ENCODE peak calls at places on chromosomes 3 and 15, in four cellular contexts. B, Z, R and V are unnamed samples.

GRCh38 chr3:30043156-30043555 is 563.2 kb upstream of the TGFBR2 start:
- DNase-seq in B (no peak), Z (no peak), R (no peak), V (no peak)

GRCh38 chr3:71476950-71477349 is 106.6 kb downstream of the FOXP1 start:
- DNase-seq in B (no peak), Z (no peak), R (no peak), V (no peak)

GRCh38 chr3:184211718-184212117 is 17.7 kb upstream of the VWA5B2 start:
- DNase-seq in B (no peak), Z (no peak), R (no peak), V (no peak)

GRCh38 chr3:131387796-131388195 is 6.2 kb downstream of the NUDT16 start:
- DNase-seq in B (no peak), Z (no peak), R (no peak), V (no peak)

GRCh38 chr15:90336705-90337141 is 15.4 kb upstream of the ZNF774 start:
- DNase-seq in B (no peak), Z (no peak), R (no peak), V (no peak)

GRCh38 chr15:33720952-33721351 is 247.3 kb upstream of the CHRM5 start:
- DNase-seq in B (no peak), Z (no peak), R (no peak), V (no peak)

GRCh38 chr3:45435961-45436360 is 47.6 kb downstream of the LARS2 start:
- DNase-seq in B (no peak), Z (no peak), R (no peak), V (no peak)

GRCh38 chr3:71072288-71072687 is 511.2 kb downstream of the FOXP1 start:
- DNase-seq in B (no peak), Z (no peak), R (no peak), V (no peak)

GRCh38 chr3:169429328-169429727 is 234.2 kb downstream of the MECOM start:
- DNase-seq in B (no peak), Z (no peak), R (no peak), V (no peak)

GRCh38 chr15:39299506-39300267 is 281.2 kb upstream of the THBS1 start:
- DNase-seq in B (no peak), Z (no peak), R (no peak), V (no peak)

GRCh38 chr3:49721861-49722781 is 1.6 kb downstream of the GMPPB start:
- DNase-seq in B (no peak), Z (peak; percentile 22), R (no peak), V (no peak)

GRCh38 chr15:89928421-89928820 is 15.7 kb upstream of the ARPIN start:
- DNase-seq in B (no peak), Z (no peak), R (no peak), V (no peak)

GRCh38 chr3:134298281-134298680 is 47.6 kb upstream of the RYK start:
- DNase-seq in B (no peak), Z (no peak), R (no peak), V (no peak)

GRCh38 chr3:150603888-150604319 is 783 bp downstream of the SELENOT start:
- DNase-seq in B (no peak), Z (no peak), R (no peak), V (no peak)

GRCh38 chr15:89164712-89165211 is 56.6 kb downstream of the RLBP1 start:
- DNase-seq in B (no peak), Z (peak; percentile 43), R (no peak), V (no peak)

GRCh38 chr15:81398910-81399551 is 25.0 kb upstream of the TMC3 start:
- DNase-seq in B (no peak), Z (no peak), R (no peak), V (no peak)

GRCh38 chr3:150078983-150079739 is 108.5 kb upstream of the PFN2 start:
- DNase-seq in B (no peak), Z (peak; percentile 56), R (no peak), V (no peak)

GRCh38 chr3:138479355-138479964 is 45.0 kb downstream of the ESYT3 start:
- DNase-seq in B (no peak), Z (no peak), R (no peak), V (no peak)

GRCh38 chr3:170642882-170643601 is 57.2 kb upstream of the SLC7A14 start:
- DNase-seq in B (peak; percentile 53), Z (no peak), R (peak; percentile 20), V (no peak)

GRCh38 chr15:38002883-38003477 is 68.5 kb downstream of the TMCO5A start:
- DNase-seq in B (peak; percentile 44), Z (no peak), R (peak; percentile 31), V (peak; percentile 51)

GRCh38 chr15:40342421-40343313 is 1.9 kb upstream of the CCDC9B start:
- DNase-seq in B (no peak), Z (no peak), R (no peak), V (peak; percentile 86)

GRCh38 chr3:128281461-128282367 is 128.4 kb downstream of the EEFSEC start:
- DNase-seq in B (no peak), Z (peak; percentile 70), R (no peak), V (no peak)

GRCh38 chr3:14812196-14812785 is 6.5 kb upstream of the FGD5 start:
- DNase-seq in B (no peak), Z (no peak), R (no peak), V (no peak)

GRCh38 chr3:183560607-183561006 is 5.1 kb upstream of the KLHL6 start:
- DNase-seq in B (no peak), Z (no peak), R (no peak), V (no peak)

GRCh38 chr3:29889230-29889629 is 608.4 kb downstream of the RBMS3 start:
- DNase-seq in B (no peak), Z (no peak), R (no peak), V (no peak)

GRCh38 chr3:7927864-7928263 is 573.8 kb upstream of the LMCD1 start:
- DNase-seq in B (no peak), Z (no peak), R (no peak), V (no peak)

GRCh38 chr3:174540081-174540480 is 319.1 kb upstream of the NAALADL2 start:
- DNase-seq in B (no peak), Z (no peak), R (no peak), V (no peak)

GRCh38 chr3:179608931-179609720 is 4.5 kb downstream of the NDUFB5 start:
- DNase-seq in B (no peak), Z (no peak), R (no peak), V (no peak)

GRCh38 chr3:107431298-107432012 is 54.2 kb downstream of the CCDC54 start:
- DNase-seq in B (peak; percentile 75), Z (peak; percentile 70), R (peak; percentile 77), V (peak; percentile 86)

GRCh38 chr3:188326111-188326510 is 172.2 kb downstream of the LPP start:
- DNase-seq in B (no peak), Z (no peak), R (no peak), V (no peak)

GRCh38 chr3:31248619-31248992 is 284.1 kb upstream of the STT3B start:
- DNase-seq in B (no peak), Z (no peak), R (no peak), V (no peak)

GRCh38 chr3:146218880-146219866 is 31.7 kb downstream of the PLSCR4 start:
- DNase-seq in B (no peak), Z (peak; percentile 39), R (peak; percentile 15), V (no peak)

GRCh38 chr15:94327356-94327936 is 96.1 kb downstream of the MCTP2 start:
- DNase-seq in B (no peak), Z (no peak), R (no peak), V (no peak)

GRCh38 chr3:30583973-30584372 is 22.4 kb upstream of the TGFBR2 start:
- DNase-seq in B (no peak), Z (no peak), R (no peak), V (no peak)

GRCh38 chr3:20111836-20112235 is 71.6 kb downstream of the KAT2B start:
- DNase-seq in B (no peak), Z (no peak), R (no peak), V (no peak)

GRCh38 chr3:134060561-134061385 is 31.0 kb upstream of the SLCO2A1 start:
- DNase-seq in B (no peak), Z (no peak), R (no peak), V (no peak)

GRCh38 chr3:12624056-12624455 is 39.9 kb downstream of the RAF1 start:
- DNase-seq in B (no peak), Z (no peak), R (no peak), V (no peak)

GRCh38 chr3:13459605-13460340 is 20.3 kb upstream of the HDAC11 start:
- DNase-seq in B (no peak), Z (no peak), R (no peak), V (no peak)

GRCh38 chr3:36729204-36730056 is 34.9 kb downstream of the DCLK3 start:
- DNase-seq in B (no peak), Z (no peak), R (no peak), V (no peak)

GRCh38 chr3:4999626-5000184 is 20.5 kb downstream of the BHLHE40 start:
- DNase-seq in B (no peak), Z (no peak), R (no peak), V (no peak)

GRCh38 chr3:4996223-4996765 is 17.1 kb downstream of the BHLHE40 start:
- DNase-seq in B (no peak), Z (no peak), R (no peak), V (no peak)

GRCh38 chr3:4995500-4996053 is 16.3 kb downstream of the BHLHE40 start:
- DNase-seq in B (no peak), Z (no peak), R (peak; percentile 51), V (no peak)

GRCh38 chr3:4996771-4997291 is 17.6 kb downstream of the BHLHE40 start:
- DNase-seq in B (no peak), Z (no peak), R (no peak), V (no peak)

GRCh38 chr3:4997946-4998345 is 18.7 kb downstream of the BHLHE40 start:
- DNase-seq in B (no peak), Z (no peak), R (no peak), V (no peak)
- H3K4me1 ChIP-seq in B (peaks cover 10% of the 10 kb centered on the region), Z (no peaks in the 10 kb centered on the region), R (peaks cover 21% of the 10 kb centered on the region), V (no peaks in the 10 kb centered on the region)

GRCh38 chr3:148203263-148204010 is 494.3 kb upstream of the AGTR1 start:
- DNase-seq in B (no peak), Z (no peak), R (no peak), V (no peak)
- H3K27ac ChIP-seq in B (no peak overlapping the region), Z (no peak overlapping the region), R (no peak overlapping the region), V (no peak overlapping the region)

DNA sequence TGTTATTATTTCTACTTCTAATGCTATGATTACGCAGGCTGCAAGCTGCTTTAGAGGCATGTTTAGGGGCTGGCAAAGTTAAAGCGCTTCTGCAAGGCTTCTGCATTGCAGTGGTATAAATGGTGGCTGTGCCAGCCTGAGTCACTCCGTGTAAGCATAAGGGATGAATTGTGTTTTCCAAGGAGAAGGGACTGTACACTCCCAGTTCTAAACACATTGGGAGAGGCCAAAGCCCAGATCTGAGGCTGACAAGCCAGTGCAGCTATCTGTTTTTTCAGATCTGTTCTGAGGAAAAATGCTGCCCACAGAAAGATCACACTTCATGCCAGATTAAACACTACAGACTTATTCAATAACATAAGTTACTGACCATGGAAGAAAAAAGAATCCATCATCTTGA is 83.8 kb downstream of the PRICKLE2 start:
- DNase-seq in B (no peak), Z (no peak), R (no peak), V (no peak)
- H3K4me1 ChIP-seq in B (peaks cover 15% of the 10 kb centered on the region), Z (no peaks in the 10 kb centered on the region), R (no peaks in the 10 kb centered on the region), V (peaks cover 24% of the 10 kb centered on the region)

GRCh38 chr15:64267331-64267973 is 88.5 kb downstream of the CSNK1G1 start:
- DNase-seq in B (no peak), Z (no peak), R (no peak), V (no peak)
- H3K27ac ChIP-seq in B (no peak overlapping the region), Z (no peak overlapping the region), R (no peak overlapping the region), V (no peak overlapping the region)